ENCODE peak calls at places on chromosomes 11 and 22, in ten cellular contexts. A is pancreas, Q is SK-N-SH, K is GM12865, B is GM23338, M is BJ, V is adipocyte, T is AG09309, H is astrocyte of the spinal cord, W is AG10803. F is an unnamed sample.

GRCh38 chr11:65786008-65786785 is 666 bp upstream of the OVOL1 start:
- DNase-seq in A (no peak), Q (peak; percentile 57), K (no peak), B (peak; percentile 62), M (no peak), V (peak; percentile 12), T (no peak), H (no peak), W (no peak), F (no peak)

GRCh38 chr11:111796696-111797095 is 30.5 kb upstream of the PPP2R1B start:
- DNase-seq in A (no peak), Q (no peak), K (no peak), B (no peak), M (no peak), V (peak; percentile 63), T (no peak), H (no peak), W (peak; percentile 57), F (no peak)

GRCh38 chr22:48993655-48994054 is 834.0 kb downstream of the BRD1 start:
- DNase-seq in A (no peak), Q (no peak), K (no peak), B (no peak), M (no peak), V (no peak), T (no peak), H (no peak), W (no peak), F (no peak)

GRCh38 chr11:86688398-86689179 is 16.2 kb upstream of the ME3 start:
- DNase-seq in A (no peak), Q (no peak), K (peak; percentile 60), B (no peak), M (peak; percentile 69), V (peak; percentile 72), T (peak; percentile 49), H (peak; percentile 59), W (peak; percentile 93), F (no peak)

GRCh38 chr11:83583953-83584352 is 297.8 kb upstream of the CCDC90B start:
- DNase-seq in A (no peak), Q (no peak), K (peak; percentile 69), B (no peak), M (peak; percentile 52), V (peak; percentile 50), T (peak; percentile 42), H (peak; percentile 63), W (peak; percentile 57), F (no peak)

GRCh38 chr22:38448945-38449745 is 5.9 kb downstream of the KCNJ4 start:
- DNase-seq in A (no peak), Q (no peak), K (no peak), B (no peak), M (no peak), V (no peak), T (no peak), H (no peak), W (no peak), F (no peak)

GRCh38 chr11:134741453-134742227 is 329.6 kb upstream of the B3GAT1 start:
- DNase-seq in A (no peak), Q (no peak), K (no peak), B (no peak), M (no peak), V (no peak), T (no peak), H (peak; percentile 22), W (no peak), F (no peak)

GRCh38 chr11:70315726-70316125 is 45.2 kb downstream of the PPFIA1 start:
- DNase-seq in A (no peak), Q (no peak), K (no peak), B (no peak), M (no peak), V (no peak), T (no peak), H (no peak), W (no peak), F (no peak)

GRCh38 chr11:68303083-68303482 is 9.3 kb upstream of the LRP5 start:
- DNase-seq in A (no peak), Q (no peak), K (no peak), B (no peak), M (no peak), V (no peak), T (no peak), H (no peak), W (no peak), F (no peak)

GRCh38 chr11:12544986-12545775 is 129.0 kb upstream of the TEAD1 start:
- DNase-seq in A (no peak), Q (no peak), K (peak; percentile 2), B (no peak), M (no peak), V (no peak), T (no peak), H (peak; percentile 23), W (no peak), F (no peak)

GRCh38 chr11:45906096-45906682 is 882 bp downstream of the FREY1 start:
- DNase-seq in A (peak; percentile 94), Q (no peak), K (peak; percentile 23), B (no peak), M (no peak), V (no peak), T (no peak), H (no peak), W (no peak), F (no peak)

GRCh38 chr11:64526356-64526755 is 64.7 kb upstream of the SLC22A12 start:
- DNase-seq in A (no peak), Q (no peak), K (no peak), B (no peak), M (no peak), V (no peak), T (no peak), H (no peak), W (no peak), F (no peak)
- H3K4me3 ChIP-seq in A (no peak overlapping the region), Q (no peak overlapping the region), K (no peak overlapping the region), B (no peak overlapping the region), M (no peak overlapping the region), V (no peak overlapping the region), T (no peak overlapping the region), H (no peak overlapping the region), W (no peak overlapping the region), F (no peak overlapping the region)

DNA sequence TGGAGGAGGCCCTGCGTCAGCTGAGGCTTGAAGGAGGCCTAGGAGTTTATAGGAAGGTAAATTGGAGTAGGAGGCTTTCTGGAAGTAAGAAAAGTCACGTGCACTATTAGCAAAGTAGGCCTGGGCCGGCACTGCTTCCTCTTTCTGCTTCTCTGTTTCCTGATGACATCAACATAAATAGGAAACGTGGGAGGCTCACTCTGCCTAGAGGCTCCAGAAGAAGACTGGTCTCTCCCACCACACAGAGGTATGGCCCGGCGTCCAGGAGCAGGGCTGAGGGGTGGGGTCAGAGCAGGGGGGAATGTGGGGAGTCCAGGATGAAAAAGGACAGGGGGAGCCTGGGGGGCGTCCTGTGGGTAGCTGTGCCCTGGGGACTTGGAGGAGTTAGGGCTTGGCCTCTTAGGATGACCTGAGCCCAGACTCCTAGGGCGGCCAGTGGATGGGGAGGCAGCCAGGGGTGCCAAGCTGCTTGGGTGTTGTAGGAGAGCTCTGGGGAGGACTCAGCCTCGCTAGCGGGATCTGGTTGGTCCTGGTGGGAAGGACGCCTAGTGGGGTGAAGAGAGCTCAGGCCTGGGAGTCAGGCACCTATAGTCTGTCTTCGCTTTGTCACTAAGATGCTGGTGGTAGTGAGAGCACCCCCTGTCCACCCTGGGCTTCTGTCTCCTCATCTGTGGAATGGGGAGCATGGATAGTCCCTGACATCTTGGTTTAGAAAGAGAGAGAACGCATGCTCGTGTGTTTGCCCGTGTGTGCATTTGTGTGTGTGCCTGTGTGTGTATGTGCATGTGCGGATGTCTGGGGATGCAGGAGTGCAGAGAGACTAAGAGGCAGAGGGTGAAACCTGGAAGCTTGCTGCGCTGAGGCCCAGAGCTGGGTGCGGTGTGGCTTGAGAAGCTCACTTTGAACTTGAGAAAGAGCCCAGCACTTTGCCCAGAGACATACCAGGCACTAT is at the start of gene CSF2RB:
- DNase-seq in A (no peak), Q (no peak), K (peak; percentile 48), B (no peak), M (no peak), V (no peak), T (no peak), H (no peak), W (no peak), F (no peak)
- H3K4me3 ChIP-seq in A (no peak within 1 kb of the TSS), Q (no peak within 1 kb of the TSS), K (peak within 1 kb of the TSS; percentile 54), B (no peak within 1 kb of the TSS), M (no peak within 1 kb of the TSS), V (no peak within 1 kb of the TSS), T (no peak within 1 kb of the TSS), H (no peak within 1 kb of the TSS), W (no peak within 1 kb of the TSS), F (peak within 1 kb of the TSS; percentile 43)

GRCh38 chr11:10295056-10295901 is 1.3 kb upstream of the SBF2 start:
- DNase-seq in A (no peak), Q (no peak), K (no peak), B (no peak), M (no peak), V (peak; percentile 31), T (no peak), H (no peak), W (peak; percentile 23), F (no peak)
- H3K4me3 ChIP-seq in A (no peak overlapping the region), Q (peak overlapping the region; percentile 92), K (no peak overlapping the region), B (peak overlapping the region; percentile 93), M (peak overlapping the region; percentile 61), V (peak overlapping the region; percentile 79), T (peak overlapping the region; percentile 53), H (no peak overlapping the region), W (peak overlapping the region; percentile 74), F (peak overlapping the region; percentile 97)

GRCh38 chr11:120001161-120002135 is 136.5 kb downstream of the TRIM29 start:
- DNase-seq in A (no peak), Q (peak; percentile 67), K (no peak), B (no peak), M (no peak), V (no peak), T (no peak), H (no peak), W (no peak), F (no peak)
- H3K4me3 ChIP-seq in A (no peak overlapping the region), Q (no peak overlapping the region), K (no peak overlapping the region), B (no peak overlapping the region), M (no peak overlapping the region), V (no peak overlapping the region), T (no peak overlapping the region), H (no peak overlapping the region), W (no peak overlapping the region), F (no peak overlapping the region)

F was measured in breast epithelium.